ENCODE peak calls at places on chromosomes 13 and 19, in seven cellular contexts. V, O, A, D, T, Z and B are unnamed samples.

GRCh38 chr19:29714953-29715694 is at the start of gene C19orf12:
- DNase-seq in V (peak; percentile 54), O (peak; percentile 42), A (no peak), D (peak; percentile 61), T (peak; percentile 41), Z (peak; percentile 37), B (peak; percentile 59)

GRCh38 chr19:47444388-47444821 is 25.1 kb upstream of the MEIS3 start:
- DNase-seq in V (no peak), O (no peak), A (no peak), D (no peak), T (no peak), Z (no peak), B (no peak)

GRCh38 chr19:49422407-49423277 is 599 bp downstream of the PTH2 start:
- DNase-seq in V (no peak), O (no peak), A (no peak), D (no peak), T (peak; percentile 20), Z (no peak), B (peak; percentile 68)

GRCh38 chr13:36341718-36342117 is 4.5 kb downstream of the SPART start:
- DNase-seq in V (no peak), O (peak; percentile 53), A (no peak), D (no peak), T (peak; percentile 33), Z (no peak), B (no peak)

GRCh38 chr19:33795370-33796163 is 1.1 kb upstream of the KCTD15 start:
- DNase-seq in V (peak; percentile 16), O (peak; percentile 83), A (no peak), D (peak; percentile 63), T (peak; percentile 80), Z (peak; percentile 88), B (peak; percentile 80)

GRCh38 chr19:38664503-38665211 is 17.2 kb downstream of the ACTN4 start:
- DNase-seq in V (no peak), O (no peak), A (no peak), D (no peak), T (no peak), Z (no peak), B (no peak)

GRCh38 chr19:46341937-46342336 is 5.0 kb upstream of the PPP5C start:
- DNase-seq in V (no peak), O (no peak), A (no peak), D (no peak), T (no peak), Z (no peak), B (no peak)

GRCh38 chr19:12793290-12794195 is 2.3 kb downstream of the JUNB start:
- DNase-seq in V (peak; percentile 86), O (peak; percentile 92), A (peak; percentile 81), D (peak; percentile 95), T (peak; percentile 94), Z (peak; percentile 96), B (peak; percentile 94)

GRCh38 chr19:16654621-16655020 is 5.3 kb downstream of the SMIM7 start:
- DNase-seq in V (no peak), O (no peak), A (no peak), D (no peak), T (no peak), Z (no peak), B (no peak)

GRCh38 chr19:54653181-54653809 is 9.5 kb upstream of the LILRB4 start:
- DNase-seq in V (no peak), O (peak; percentile 10), A (no peak), D (no peak), T (peak; percentile 19), Z (peak; percentile 3), B (peak; percentile 51)